ENCODE peak calls at places on chromosomes 6 and 20, in six cellular contexts. G is left ventricle myocardium inferior, W is SK-N-SH, R is dorsolateral prefrontal cortex, H is GM23338, N is WERI-Rb-1. E is an unnamed sample.

GRCh38 chr6:142469220-142469619 is 167.4 kb downstream of the ADGRG6 start:
- DNase-seq in G (no peak), W (no peak), R (no peak), H (no peak), N (no peak), E (no peak)

GRCh38 chr20:39878809-39879208 is 810.2 kb downstream of the MAFB start:
- DNase-seq in G (no peak), W (no peak), R (no peak), H (no peak), N (no peak), E (no peak)

GRCh38 chr20:32922466-32922865 is 63.7 kb downstream of the EFCAB8 start:
- DNase-seq in G (no peak), W (no peak), R (no peak), H (no peak), N (no peak), E (no peak)

GRCh38 chr6:74899416-74899815 is 306.4 kb downstream of the COL12A1 start:
- DNase-seq in G (no peak), W (no peak), R (no peak), H (peak; percentile 50), N (no peak), E (no peak)

GRCh38 chr20:41507851-41508250 is 110.3 kb downstream of the CHD6 start:
- DNase-seq in G (no peak), W (no peak), R (no peak), H (no peak), N (no peak), E (no peak)

GRCh38 chr6:16700202-16700997 is 60.9 kb downstream of the ATXN1 start:
- DNase-seq in G (no peak), W (no peak), R (peak; percentile 54), H (peak; percentile 41), N (no peak), E (no peak)

GRCh38 chr20:62677678-62678077 is 31.0 kb upstream of the NTSR1 start:
- DNase-seq in G (no peak), W (no peak), R (no peak), H (no peak), N (no peak), E (no peak)

GRCh38 chr6:33075568-33076405 is at the start of gene HLA-DPB1:
- DNase-seq in G (no peak), W (peak; percentile 62), R (no peak), H (peak; percentile 50), N (no peak), E (peak; percentile 14)

GRCh38 chr6:30691208-30691872 is 556 bp upstream of the NRM start:
- DNase-seq in G (no peak), W (no peak), R (no peak), H (peak; percentile 52), N (peak; percentile 75), E (no peak)

GRCh38 chr6:157563611-157564284 is 182.8 kb downstream of the ZDHHC14 start:
- DNase-seq in G (no peak), W (no peak), R (no peak), H (no peak), N (no peak), E (peak; percentile 7)

GRCh38 chr20:52103911-52104545 is 87.6 kb downstream of the ZFP64 start:
- DNase-seq in G (no peak), W (no peak), R (no peak), H (peak; percentile 85), N (no peak), E (no peak)

GRCh38 chr20:1937316-1937976 is 42.2 kb downstream of the SIRPA start:
- DNase-seq in G (no peak), W (no peak), R (no peak), H (no peak), N (no peak), E (no peak)

GRCh38 chr6:54681987-54682386 is 164.6 kb upstream of the FAM83B start:
- DNase-seq in G (no peak), W (no peak), R (no peak), H (no peak), N (no peak), E (peak; percentile 8)

GRCh38 chr6:27224729-27225128 is 22.8 kb upstream of the PRSS16 start:
- DNase-seq in G (no peak), W (no peak), R (no peak), H (no peak), N (no peak), E (no peak)

GRCh38 chr6:33205172-33206026 is 944 bp downstream of the HSD17B8 start:
- DNase-seq in G (no peak), W (peak; percentile 42), R (no peak), H (peak; percentile 44), N (peak; percentile 89), E (no peak)

GRCh38 chr20:63740070-63740500 is 509 bp downstream of the SLC2A4RG start:
- DNase-seq in G (peak; percentile 55), W (peak; percentile 87), R (no peak), H (peak; percentile 56), N (no peak), E (no peak)

GRCh38 chr6:157244780-157245179 is 78.5 kb downstream of the TMEM242 start:
- DNase-seq in G (no peak), W (no peak), R (no peak), H (no peak), N (peak; percentile 85), E (no peak)

GRCh38 chr6:157227202-157228166 is 95.8 kb downstream of the TMEM242 start:
- DNase-seq in G (no peak), W (peak; percentile 68), R (peak; percentile 26), H (peak; percentile 64), N (no peak), E (no peak)

GRCh38 chr6:159097256-159097655 is 52.5 kb upstream of the TAGAP start:
- DNase-seq in G (no peak), W (no peak), R (no peak), H (no peak), N (no peak), E (no peak)

GRCh38 chr6:11685411-11686093 is 93.1 kb downstream of the ADTRP start:
- DNase-seq in G (no peak), W (no peak), R (no peak), H (no peak), N (no peak), E (no peak)

GRCh38 chr6:30061766-30062458 is 847 bp downstream of the POLR1H start:
- DNase-seq in G (no peak), W (peak; percentile 38), R (no peak), H (peak; percentile 23), N (peak; percentile 20), E (no peak)

GRCh38 chr6:97440590-97441176 is 157.7 kb upstream of the MMS22L start:
- DNase-seq in G (no peak), W (peak; percentile 60), R (peak; percentile 75), H (peak; percentile 79), N (peak; percentile 75), E (no peak)

GRCh38 chr6:105305521-105305920 is 97.4 kb downstream of the PREP start:
- DNase-seq in G (no peak), W (no peak), R (no peak), H (no peak), N (no peak), E (no peak)

GRCh38 chr6:43250992-43251373 is 7.7 kb downstream of the TTBK1 start:
- DNase-seq in G (no peak), W (no peak), R (no peak), H (no peak), N (peak; percentile 88), E (no peak)

GRCh38 chr6:25034477-25034876 is 98.7 kb upstream of the RIPOR2 start:
- DNase-seq in G (no peak), W (no peak), R (no peak), H (no peak), N (no peak), E (no peak)

GRCh38 chr6:29598348-29598747 is 13.4 kb downstream of the OR2H2 start:
- DNase-seq in G (no peak), W (no peak), R (no peak), H (no peak), N (no peak), E (no peak)

GRCh38 chr6:7773914-7774313 is 48.0 kb downstream of the BMP6 start:
- DNase-seq in G (no peak), W (no peak), R (no peak), H (no peak), N (no peak), E (no peak)

GRCh38 chr6:144415835-144416237 is 130.7 kb downstream of the UTRN start:
- DNase-seq in G (no peak), W (no peak), R (no peak), H (no peak), N (no peak), E (peak; percentile 21)

DNA sequence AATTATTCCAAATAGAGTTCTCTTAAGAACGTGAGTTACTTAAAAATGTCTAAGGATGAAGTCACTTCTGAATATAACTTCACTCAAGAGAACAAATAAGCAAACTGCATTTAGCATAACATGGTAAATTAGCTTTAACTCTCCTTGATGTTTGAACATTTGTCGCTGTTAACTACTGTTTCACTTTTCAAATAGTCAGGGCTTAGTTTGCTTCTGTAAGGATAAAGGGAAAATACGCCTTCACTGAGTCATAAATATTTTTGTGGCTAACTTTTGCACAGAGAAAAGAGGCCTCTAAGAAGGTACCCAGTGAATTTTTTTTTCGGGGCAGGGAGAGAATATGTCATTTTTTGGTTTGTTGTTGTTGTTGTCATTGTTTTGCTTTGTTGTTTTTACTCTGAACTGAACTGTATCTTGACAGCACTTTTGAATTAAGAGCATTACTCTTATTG is 8.1 kb downstream of the PTPN1 start:
- DNase-seq in G (no peak), W (no peak), R (no peak), H (no peak), N (no peak), E (no peak)
- H3K4me3 ChIP-seq in G (no peak overlapping the region), W (no peak overlapping the region), R (no peak overlapping the region), H (no peak overlapping the region), N (no peak overlapping the region), E (no peak overlapping the region)

DNA sequence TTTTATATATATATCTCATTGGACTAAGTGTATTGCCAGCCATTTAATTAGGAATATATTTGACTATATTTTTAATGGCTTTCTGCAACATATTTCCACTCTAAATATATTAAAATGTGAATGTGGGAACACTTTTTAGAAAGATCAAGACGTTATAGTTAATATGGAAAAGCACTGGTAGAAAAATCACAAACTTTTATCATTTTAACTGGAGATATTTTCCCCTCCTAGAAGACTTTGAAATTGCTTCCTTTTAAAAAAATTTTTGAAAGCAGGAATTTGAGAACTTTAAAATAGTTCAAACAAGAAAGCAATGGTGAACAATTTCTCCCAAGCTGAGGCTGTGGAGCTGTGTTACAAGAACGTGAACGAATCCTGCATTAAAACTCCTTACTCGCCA is at the start of gene TAAR9:
- DNase-seq in G (no peak), W (no peak), R (no peak), H (no peak), N (no peak), E (no peak)
- H3K27me3 ChIP-seq in G (peaks cover 54% of the 10 kb centered on the region), W (peaks cover 21% of the 10 kb centered on the region), R (no peaks in the 10 kb centered on the region), H (no peaks in the 10 kb centered on the region), N (peaks cover 69% of the 10 kb centered on the region), E (peaks cover 5% of the 10 kb centered on the region)

GRCh38 chr6:6674872-6675271 is 86.4 kb downstream of the LY86 start:
- DNase-seq in G (no peak), W (no peak), R (no peak), H (peak; percentile 82), N (peak; percentile 50), E (no peak)
- TF ChIP-seq CTCF in G (peak; percentile 11), W (peak; percentile 43), R (no peak), H (peak; percentile 93), N (peak; percentile 64), E (peak; percentile 45)

DNA sequence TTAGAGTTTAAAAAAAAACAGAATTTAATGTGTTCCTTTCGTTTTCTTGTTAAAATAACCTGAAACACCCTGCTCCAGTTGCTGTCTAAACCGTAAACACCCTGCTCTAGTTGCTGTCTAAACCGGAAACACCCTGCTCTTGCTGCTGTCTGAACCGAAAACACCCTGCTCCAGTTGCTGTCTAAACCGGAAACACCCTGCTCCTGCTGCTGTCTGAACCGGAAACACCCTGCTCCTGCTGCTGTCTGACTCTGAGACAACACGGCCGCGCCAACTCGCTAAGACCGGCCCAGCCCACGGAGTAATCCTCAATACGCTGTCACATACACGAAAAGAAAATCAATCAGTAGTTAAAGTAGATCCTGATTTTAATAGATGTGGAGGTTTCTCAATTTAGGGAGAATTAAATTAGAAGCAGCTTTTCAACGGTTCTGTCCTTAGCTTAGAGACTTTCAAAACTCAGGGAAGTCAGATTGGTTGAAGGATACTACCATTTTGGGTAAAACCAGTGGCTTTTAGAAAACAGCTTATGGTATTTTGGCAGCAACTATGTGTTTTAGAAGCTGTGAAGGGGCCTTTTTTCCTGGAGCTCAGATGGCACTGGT is 98.3 kb downstream of the RAMACL start:
- DNase-seq in G (peak; percentile 63), W (no peak), R (peak; percentile 47), H (no peak), N (peak; percentile 40), E (no peak)
- H3K4me3 ChIP-seq in G (peak overlapping the region; percentile 18), W (no peak overlapping the region), R (no peak overlapping the region), H (no peak overlapping the region), N (no peak overlapping the region), E (no peak overlapping the region)